ENCODE peak calls at places on chromosomes 7 and 10, in nine cellular contexts. B, L, W, D, P, O, F, C and H are unnamed samples.
A peak's percentile ranks its signal among the peaks of the same experiment; 100 is the strongest.

GRCh38 chr7:114785496-114785895 is 136.4 kb upstream of the MDFIC start:
- DNase-seq in L (no peak), D (no peak), W (no peak), C (no peak), P (no peak), F (no peak), B (no peak), O (no peak), H (no peak)

GRCh38 chr7:67589178-67589577 is 592.5 kb downstream of the TYW1 start:
- DNase-seq in F (no peak), O (no peak), P (no peak), C (no peak), W (no peak), D (no peak), L (no peak), B (no peak), H (no peak)

GRCh38 chr10:78981970-78982281 is 86.8 kb upstream of the ZMIZ1 start:
- DNase-seq in D (no peak), C (no peak), W (no peak), L (no peak), B (no peak), F (no peak), P (no peak), O (no peak), H (no peak)

GRCh38 chr10:123287594-123288247 is 133.5 kb downstream of the BUB3 start:
- DNase-seq in P (peak; percentile 28), B (peak; percentile 76), F (peak; percentile 2), W (peak; percentile 59), O (peak; percentile 81), L (no peak), C (no peak), D (no peak), H (peak; percentile 11)

GRCh38 chr7:157527235-157527634 is 190.4 kb downstream of the DNAJB6 start:
- DNase-seq in O (no peak), F (no peak), C (no peak), W (no peak), L (no peak), B (no peak), P (no peak), D (no peak), H (no peak)

GRCh38 chr7:116422651-116423050 is 76.9 kb upstream of the CAV2 start:
- DNase-seq in P (no peak), B (no peak), O (no peak), C (peak; percentile 29), F (no peak), D (no peak), W (no peak), L (no peak), H (no peak)

GRCh38 chr7:43456200-43456599 is 126.7 kb upstream of the STK17A start:
- DNase-seq in P (no peak), F (no peak), B (no peak), L (no peak), D (no peak), C (no peak), W (no peak), O (no peak), H (no peak)

GRCh38 chr10:71264345-71265200 is 52.2 kb downstream of the UNC5B start:
- DNase-seq in F (peak; percentile 19), B (no peak), P (no peak), L (no peak), C (no peak), D (no peak), W (no peak), O (no peak), H (no peak)

GRCh38 chr10:113982745-113983144 is 60.9 kb upstream of the ADRB1 start:
- DNase-seq in F (no peak), B (no peak), W (no peak), O (no peak), C (no peak), D (no peak), L (no peak), P (no peak), H (no peak)

GRCh38 chr10:35626971-35627507 is 15.1 kb downstream of the FZD8 start:
- DNase-seq in B (no peak), W (peak; percentile 76), D (no peak), O (peak; percentile 73), L (no peak), P (no peak), C (peak; percentile 27), F (peak; percentile 68), H (peak; percentile 53)

GRCh38 chr10:132904814-132905649 is 37.3 kb downstream of the CFAP46 start:
- DNase-seq in W (no peak), O (no peak), P (no peak), L (no peak), C (no peak), F (peak; percentile 5), B (no peak), D (no peak), H (no peak)

GRCh38 chr10:131653140-131653539 is 247.7 kb upstream of the PPP2R2D start:
- DNase-seq in L (no peak), O (no peak), W (no peak), B (no peak), P (no peak), D (no peak), C (no peak), F (no peak), H (no peak)

GRCh38 chr10:133230387-133231195 is 574 bp downstream of the UTF1 start:
- DNase-seq in C (no peak), B (no peak), F (no peak), D (no peak), L (peak; percentile 58), W (no peak), P (no peak), O (no peak), H (no peak)

GRCh38 chr7:55248526-55248925 is 116.6 kb upstream of the LANCL2 start:
- DNase-seq in F (no peak), C (no peak), P (no peak), O (no peak), L (no peak), W (no peak), D (no peak), B (no peak), H (no peak)

GRCh38 chr10:121644501-121644900 is 46.3 kb upstream of the FGFR2 start:
- DNase-seq in B (no peak), W (no peak), L (peak; percentile 36), O (no peak), D (no peak), P (no peak), F (no peak), C (no peak), H (no peak)
- TF ChIP-seq CTCF in B (no peak), W (no peak), L (no peak), O (no peak), D (no peak), P (no peak), F (no peak), C (no peak), H (no peak)

DNA sequence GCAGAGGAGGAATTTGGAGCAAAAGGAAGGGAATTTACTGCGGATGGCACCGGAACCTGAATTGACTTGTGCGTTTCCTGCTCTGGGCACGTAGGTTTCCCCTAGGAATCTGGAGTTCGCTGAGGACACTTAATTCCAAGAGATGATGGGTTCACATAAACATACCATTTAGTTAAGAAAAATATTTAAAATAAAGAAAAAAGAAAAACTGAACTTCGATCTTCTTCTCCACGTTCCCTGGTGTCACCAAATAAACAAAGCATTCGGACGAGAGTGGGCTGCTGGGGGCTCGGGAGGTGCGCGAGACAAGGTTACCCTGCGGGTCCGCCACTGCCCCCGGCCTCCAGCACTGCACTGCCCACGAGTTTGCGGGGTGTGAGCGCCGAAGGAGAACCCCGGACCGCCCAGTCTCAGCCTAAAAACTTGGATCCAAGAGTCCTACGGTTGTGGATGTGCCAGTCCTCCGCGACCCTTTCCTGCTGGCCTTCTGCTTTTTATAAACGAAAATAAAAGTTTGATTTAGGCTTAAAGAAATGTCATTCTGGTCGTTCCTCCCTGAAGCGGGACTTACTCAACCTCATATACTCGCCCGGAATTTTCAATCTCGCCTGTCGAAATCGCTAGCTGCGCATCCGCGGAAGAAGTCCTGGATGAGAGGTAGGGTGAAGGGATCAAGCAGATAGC is 30.3 kb downstream of the SKIDA1 start:
- DNase-seq in P (no peak), B (no peak), F (peak; percentile 26), W (no peak), C (no peak), D (no peak), L (no peak), O (peak; percentile 44), H (peak; percentile 51)
- TF ChIP-seq CTCF in P (no peak), B (no peak), F (no peak), W (no peak), C (no peak), D (no peak), L (no peak), O (peak; percentile 3), H (peak; percentile 13)

DNA sequence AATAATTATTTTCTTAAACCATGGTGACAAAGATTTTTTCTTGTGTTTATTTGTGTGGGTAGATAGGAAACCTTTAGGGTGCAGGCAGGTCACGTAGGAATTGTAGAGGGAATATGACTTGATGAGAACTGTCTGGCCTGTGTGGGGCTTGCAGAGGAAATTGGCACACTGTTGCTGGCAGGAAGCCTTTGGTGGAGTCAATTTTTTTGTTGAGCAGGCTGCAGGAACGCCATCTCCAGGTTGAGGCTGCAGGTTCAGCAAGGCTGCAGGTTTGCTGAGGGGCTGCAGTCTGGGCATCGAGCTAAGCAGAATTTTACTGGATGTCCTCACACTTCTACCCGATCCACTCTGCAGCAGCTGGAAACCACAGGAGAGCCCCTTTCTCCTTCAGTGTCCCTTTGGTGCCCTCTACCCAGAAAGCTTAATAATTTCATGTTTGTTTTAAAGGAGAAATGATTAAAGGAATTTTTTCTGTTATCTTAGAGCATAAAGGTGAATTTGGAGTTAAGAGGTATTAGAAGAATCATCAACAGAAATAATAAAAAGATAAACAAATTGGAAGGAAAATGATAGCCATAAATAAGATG is 37.0 kb downstream of the TBC1D12 start:
- DNase-seq in B (peak; percentile 28), P (no peak), D (no peak), F (peak; percentile 3), O (peak; percentile 56), C (peak; percentile 34), W (peak; percentile 45), L (no peak), H (peak; percentile 46)
- TF ChIP-seq CTCF in B (no peak), P (no peak), D (peak; percentile 30), F (no peak), O (peak; percentile 34), C (peak; percentile 20), W (peak; percentile 35), L (no peak), H (no peak)

GRCh38 chr7:638256-639011 is 88.1 kb upstream of the DNAAF5 start:
- DNase-seq in D (no peak), P (peak; percentile 64), O (no peak), C (no peak), B (no peak), L (no peak), W (no peak), F (no peak), H (no peak)

GRCh38 chr7:633381-634018 is 93.0 kb upstream of the DNAAF5 start:
- DNase-seq in W (no peak), L (no peak), D (no peak), P (peak; percentile 77), F (no peak), C (no peak), B (no peak), O (no peak), H (no peak)

GRCh38 chr7:635227-635626 is 91.3 kb upstream of the DNAAF5 start:
- DNase-seq in P (no peak), L (no peak), O (no peak), B (no peak), F (no peak), W (no peak), D (no peak), C (no peak), H (no peak)

GRCh38 chr7:637826-638225 is 88.7 kb upstream of the DNAAF5 start:
- DNase-seq in W (no peak), C (no peak), D (no peak), O (no peak), L (no peak), P (no peak), B (no peak), F (no peak), H (no peak)

GRCh38 chr7:636396-636795 is 90.1 kb upstream of the DNAAF5 start:
- DNase-seq in O (peak; percentile 5), F (no peak), B (peak; percentile 10), L (no peak), D (no peak), C (peak; percentile 10), P (no peak), W (peak; percentile 51), H (peak; percentile 39)
- TF ChIP-seq CTCF in O (peak; percentile 36), F (peak; percentile 39), B (no peak), L (no peak), D (peak; percentile 29), C (peak; percentile 51), P (no peak), W (peak; percentile 66), H (peak; percentile 53)